ENCODE peak calls at places on chromosomes 2 and 18, in nine cellular contexts. F, M, O, L, Q, T, N, X and I are unnamed samples.

GRCh38 chr2:52000156-52000855 is 968.4 kb upstream of the NRXN1 start:
- DNase-seq in F (no peak), M (no peak), O (no peak), L (no peak), Q (no peak), T (peak), N (no peak), X (peak), I (no peak)

GRCh38 chr2:121360566-121361300 is 75.7 kb upstream of the TFCP2L1 start:
- DNase-seq in F (no peak), M (peak), O (no peak), L (peak), Q (peak), T (peak), N (no peak), X (peak), I (no peak)

GRCh38 chr2:33791625-33792024 is 192.5 kb upstream of the FAM98A start:
- DNase-seq in F (peak), M (peak), O (no peak), L (peak), Q (no peak), T (peak), N (no peak), X (peak), I (no peak)

GRCh38 chr18:55694291-55694690 is 106.3 kb upstream of the TCF4 start:
- DNase-seq in F (no peak), M (peak), O (peak), L (peak), Q (no peak), T (no peak), N (no peak), X (peak), I (no peak)

GRCh38 chr2:239563561-239563960 is 162.7 kb upstream of the HDAC4 start:
- DNase-seq in F (no peak), M (no peak), O (no peak), L (no peak), Q (peak), T (no peak), N (no peak), X (no peak), I (no peak)

GRCh38 chr18:79857082-79857661 is 59.4 kb downstream of the KCNG2 start:
- DNase-seq in F (no peak), M (no peak), O (peak), L (no peak), Q (no peak), T (peak), N (no peak), X (peak), I (no peak)

GRCh38 chr18:76982038-76982437 is 150.5 kb downstream of the MBP start:
- DNase-seq in F (no peak), M (no peak), O (no peak), L (no peak), Q (no peak), T (no peak), N (no peak), X (no peak), I (no peak)

GRCh38 chr18:25456284-25456683 is 104.3 kb upstream of the ZNF521 start:
- DNase-seq in F (no peak), M (no peak), O (no peak), L (no peak), Q (no peak), T (no peak), N (no peak), X (no peak), I (no peak)

GRCh38 chr18:24937624-24938285 is 414.2 kb downstream of the ZNF521 start:
- DNase-seq in F (no peak), M (no peak), O (no peak), L (no peak), Q (no peak), T (no peak), N (no peak), X (no peak), I (no peak)

GRCh38 chr2:152440049-152440448 is 105.1 kb downstream of the FMNL2 start:
- DNase-seq in F (no peak), M (no peak), O (no peak), L (no peak), Q (no peak), T (no peak), N (no peak), X (no peak), I (no peak)

GRCh38 chr2:96907405-96908041 is 37.6 kb upstream of the SEMA4C start:
- DNase-seq in F (peak), M (peak), O (no peak), L (peak), Q (peak), T (peak), N (no peak), X (peak), I (no peak)

GRCh38 chr2:176138526-176139169 is 9.1 kb downstream of the HOXD8 start:
- DNase-seq in F (no peak), M (no peak), O (no peak), L (no peak), Q (no peak), T (no peak), N (no peak), X (no peak), I (no peak)

DNA sequence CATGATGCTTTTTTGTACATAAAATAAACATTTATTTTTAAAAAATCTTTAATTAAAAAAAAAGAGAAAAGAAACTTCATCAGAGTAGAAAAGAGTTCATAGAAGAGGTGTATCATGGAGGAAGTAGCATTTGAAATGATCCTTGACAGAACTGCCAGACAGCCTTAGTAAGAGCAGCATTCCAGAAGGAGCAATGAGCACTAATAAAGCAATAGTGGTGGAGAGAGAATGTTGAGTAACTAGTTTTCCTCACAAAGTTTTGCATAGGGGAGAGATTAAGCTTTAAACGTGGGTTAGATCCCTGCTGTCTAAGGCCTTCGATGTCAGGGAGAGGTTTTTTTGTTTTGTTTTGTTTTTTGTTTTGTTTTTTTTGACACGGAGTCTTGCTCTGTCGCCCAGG is 29.8 kb upstream of the METTL21A start:
- DNase-seq in F (no peak), M (no peak), O (no peak), L (no peak), Q (no peak), T (no peak), N (no peak), X (peak), I (no peak)
- TF ChIP-seq CTCF in F (no peak), M (no peak), O (no peak), L (no peak), Q (no peak), T (no peak), N (no peak), X (no peak), I (no peak)

GRCh38 chr18:9993846-9994660 is 80.2 kb downstream of the VAPA start:
- DNase-seq in F (no peak), M (no peak), O (no peak), L (no peak), Q (no peak), T (no peak), N (no peak), X (no peak), I (no peak)
- TF ChIP-seq CTCF in F (no peak), M (no peak), O (no peak), L (no peak), Q (no peak), T (no peak), N (no peak), X (no peak), I (no peak)

GRCh38 chr2:227939271-227940027 is 68.0 kb downstream of the DAW1 start:
- DNase-seq in F (no peak), M (peak), O (peak), L (peak), Q (no peak), T (peak), N (no peak), X (peak), I (peak)
- TF ChIP-seq CTCF in F (peak), M (peak), O (peak), L (peak), Q (no peak), T (peak), N (no peak), X (peak), I (peak)

DNA sequence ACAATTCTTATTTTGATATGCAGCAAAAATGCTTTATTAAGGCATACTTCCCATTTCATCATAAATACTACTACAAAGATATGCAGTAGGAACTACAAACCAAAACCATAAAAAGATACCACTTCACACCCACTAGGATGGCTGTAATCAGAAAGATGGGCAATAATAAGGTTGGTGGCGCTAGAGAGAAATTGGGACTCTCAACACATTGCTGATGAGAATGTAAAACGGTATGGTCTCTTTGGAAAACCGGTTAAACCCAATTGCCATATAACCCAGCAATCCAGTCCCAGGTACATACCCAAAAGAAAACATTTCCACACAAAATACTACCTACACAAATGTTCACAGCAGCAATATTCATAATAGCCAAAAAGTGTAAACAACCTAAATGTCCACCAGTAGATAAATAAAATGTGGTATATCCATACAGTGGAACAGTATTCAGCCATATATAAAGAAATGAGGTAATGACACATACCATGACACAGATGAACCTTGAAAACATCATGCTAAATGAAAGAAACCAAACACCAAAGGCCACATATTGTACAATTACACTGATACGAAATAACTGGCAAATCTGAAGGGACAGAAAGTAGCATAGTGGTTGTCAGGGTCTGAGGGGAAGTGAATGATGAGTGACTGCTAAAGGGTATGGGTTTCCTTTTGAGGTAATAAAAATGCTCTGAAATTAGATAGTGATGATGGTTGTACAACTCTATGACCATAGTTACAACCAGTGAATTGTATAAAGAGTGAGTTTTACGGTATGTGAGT is 12.7 kb downstream of the SP3 start:
- DNase-seq in F (no peak), M (no peak), O (peak), L (no peak), Q (no peak), T (no peak), N (no peak), X (no peak), I (no peak)
- TF ChIP-seq CTCF in F (no peak), M (peak), O (peak), L (no peak), Q (no peak), T (no peak), N (no peak), X (no peak), I (no peak)